ENCODE peak calls at places on chromosomes 5 and 9, in ten cellular contexts. One of them, this sample, is unnamed.

GRCh38 chr9:85743290-85744128 is 1.8 kb upstream of the AGTPBP1 start:
- DNase-seq in choroid plexus epithelial cell: peak
- DNase-seq in B cell: no peak
- DNase-seq in ovary: no peak
- DNase-seq in IMR-90: peak
- DNase-seq in progenitor cell of endocrine pancreas: no peak
- DNase-seq in GM12865: no peak
- DNase-seq in CD8-positive, alpha-beta T cell: peak
- DNase-seq in WTC11: no peak
- DNase-seq in pancreas: peak
- DNase-seq in this sample: peak

GRCh38 chr5:81207009-81207408 is 26.1 kb upstream of the CKMT2 start:
- DNase-seq in choroid plexus epithelial cell: peak
- DNase-seq in B cell: no peak
- DNase-seq in ovary: no peak
- DNase-seq in IMR-90: peak
- DNase-seq in progenitor cell of endocrine pancreas: no peak
- DNase-seq in GM12865: peak
- DNase-seq in CD8-positive, alpha-beta T cell: no peak
- DNase-seq in WTC11: peak
- DNase-seq in pancreas: no peak
- DNase-seq in this sample: peak

GRCh38 chr9:107283621-107284616 is 840 bp downstream of the RAD23B start:
- DNase-seq in choroid plexus epithelial cell: peak
- DNase-seq in B cell: peak
- DNase-seq in ovary: peak
- DNase-seq in IMR-90: peak
- DNase-seq in progenitor cell of endocrine pancreas: peak
- DNase-seq in GM12865: peak
- DNase-seq in CD8-positive, alpha-beta T cell: peak
- DNase-seq in WTC11: peak
- DNase-seq in pancreas: peak
- DNase-seq in this sample: peak

GRCh38 chr9:113416149-113416726 is 5.7 kb downstream of the C9orf43 start:
- DNase-seq in choroid plexus epithelial cell: no peak
- DNase-seq in B cell: peak
- DNase-seq in ovary: no peak
- DNase-seq in IMR-90: no peak
- DNase-seq in progenitor cell of endocrine pancreas: no peak
- DNase-seq in GM12865: peak
- DNase-seq in CD8-positive, alpha-beta T cell: no peak
- DNase-seq in WTC11: no peak
- DNase-seq in pancreas: no peak
- DNase-seq in this sample: no peak

GRCh38 chr5:90940227-90940995 is 381.8 kb downstream of the ADGRV1 start:
- DNase-seq in choroid plexus epithelial cell: peak
- DNase-seq in B cell: no peak
- DNase-seq in ovary: peak
- DNase-seq in IMR-90: peak
- DNase-seq in progenitor cell of endocrine pancreas: no peak
- DNase-seq in GM12865: peak
- DNase-seq in CD8-positive, alpha-beta T cell: peak
- DNase-seq in WTC11: peak
- DNase-seq in pancreas: no peak
- DNase-seq in this sample: peak

GRCh38 chr9:121026260-121026691 is 23.8 kb downstream of the C5 start:
- DNase-seq in choroid plexus epithelial cell: peak
- DNase-seq in B cell: no peak
- DNase-seq in ovary: no peak
- DNase-seq in IMR-90: no peak
- DNase-seq in progenitor cell of endocrine pancreas: no peak
- DNase-seq in GM12865: no peak
- DNase-seq in CD8-positive, alpha-beta T cell: no peak
- DNase-seq in WTC11: no peak
- DNase-seq in pancreas: no peak
- DNase-seq in this sample: no peak

GRCh38 chr5:103582364-103582763 is 19.8 kb upstream of the NUDT12 start:
- DNase-seq in choroid plexus epithelial cell: peak
- DNase-seq in B cell: no peak
- DNase-seq in ovary: no peak
- DNase-seq in IMR-90: peak
- DNase-seq in progenitor cell of endocrine pancreas: no peak
- DNase-seq in GM12865: peak
- DNase-seq in CD8-positive, alpha-beta T cell: no peak
- DNase-seq in WTC11: peak
- DNase-seq in pancreas: peak
- DNase-seq in this sample: peak

GRCh38 chr5:90264930-90265857 is 144.4 kb downstream of the CETN3 start:
- DNase-seq in choroid plexus epithelial cell: peak
- DNase-seq in B cell: peak
- DNase-seq in ovary: peak
- DNase-seq in IMR-90: peak
- DNase-seq in progenitor cell of endocrine pancreas: peak
- DNase-seq in GM12865: peak
- DNase-seq in CD8-positive, alpha-beta T cell: peak
- DNase-seq in WTC11: peak
- DNase-seq in pancreas: peak
- DNase-seq in this sample: peak

GRCh38 chr5:144267961-144268513 is 97.4 kb downstream of the KCTD16 start:
- DNase-seq in choroid plexus epithelial cell: no peak
- DNase-seq in B cell: no peak
- DNase-seq in ovary: no peak
- DNase-seq in IMR-90: no peak
- DNase-seq in progenitor cell of endocrine pancreas: no peak
- DNase-seq in GM12865: no peak
- DNase-seq in CD8-positive, alpha-beta T cell: no peak
- DNase-seq in WTC11: no peak
- DNase-seq in pancreas: no peak
- DNase-seq in this sample: no peak

GRCh38 chr5:97979740-97980139 is 793.7 kb upstream of the RGMB start:
- DNase-seq in choroid plexus epithelial cell: peak
- DNase-seq in B cell: no peak
- DNase-seq in ovary: no peak
- DNase-seq in IMR-90: peak
- DNase-seq in progenitor cell of endocrine pancreas: no peak
- DNase-seq in GM12865: no peak
- DNase-seq in CD8-positive, alpha-beta T cell: no peak
- DNase-seq in WTC11: no peak
- DNase-seq in pancreas: peak
- DNase-seq in this sample: no peak

DNA sequence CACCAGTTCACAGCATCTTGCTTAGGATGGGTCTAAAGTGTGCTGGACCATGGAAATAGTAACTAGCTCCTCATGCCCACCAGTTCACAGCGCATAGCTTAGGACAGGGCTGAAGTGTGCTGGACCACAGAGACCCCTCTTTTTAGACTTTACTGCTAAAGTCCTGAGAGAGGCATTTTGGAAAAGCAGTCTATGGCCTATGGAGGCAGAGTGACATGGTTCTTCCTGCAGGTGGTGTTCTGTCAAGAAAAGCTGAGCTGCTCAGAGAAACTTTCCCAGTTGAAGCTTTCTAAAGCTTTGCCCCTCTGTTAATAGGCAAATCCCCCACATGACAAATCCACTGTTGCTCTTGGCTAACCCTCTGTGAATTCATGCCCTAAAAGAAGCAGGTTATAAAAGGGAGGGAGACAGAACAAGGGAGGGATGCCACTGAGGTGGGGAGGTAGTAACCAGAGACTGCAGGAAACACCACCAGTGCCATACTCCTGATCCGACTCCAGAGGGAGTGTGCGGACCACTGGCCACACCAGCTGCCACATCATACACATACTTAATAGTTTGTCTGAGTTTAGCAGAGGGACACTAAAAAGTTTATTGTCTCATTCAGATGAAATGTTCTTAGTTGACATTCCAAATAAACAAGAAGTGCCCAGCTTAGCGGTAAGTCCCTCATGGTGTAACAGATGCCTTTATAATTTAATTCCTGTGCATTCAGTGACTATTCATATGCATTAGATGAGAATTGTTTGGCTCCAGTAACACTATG is 236.1 kb upstream of the NFIL3 start:
- DNase-seq in choroid plexus epithelial cell: peak
- DNase-seq in B cell: no peak
- DNase-seq in ovary: no peak
- DNase-seq in IMR-90: peak
- DNase-seq in progenitor cell of endocrine pancreas: no peak
- DNase-seq in GM12865: peak
- DNase-seq in CD8-positive, alpha-beta T cell: no peak
- DNase-seq in WTC11: peak
- DNase-seq in pancreas: no peak
- DNase-seq in this sample: peak
- TF ChIP-seq CTCF in choroid plexus epithelial cell: peak
- TF ChIP-seq CTCF in B cell: no peak
- TF ChIP-seq CTCF in ovary: peak
- TF ChIP-seq CTCF in IMR-90: peak
- TF ChIP-seq CTCF in progenitor cell of endocrine pancreas: peak
- TF ChIP-seq CTCF in GM12865: peak
- TF ChIP-seq CTCF in CD8-positive, alpha-beta T cell: no peak
- TF ChIP-seq CTCF in WTC11: no peak
- TF ChIP-seq CTCF in pancreas: no peak
- TF ChIP-seq CTCF in this sample: no peak

GRCh38 chr5:28766565-28767158 is 1728.3 kb upstream of the CDH9 start:
- DNase-seq in choroid plexus epithelial cell: peak
- DNase-seq in B cell: no peak
- DNase-seq in ovary: no peak
- DNase-seq in IMR-90: peak
- DNase-seq in progenitor cell of endocrine pancreas: no peak
- DNase-seq in GM12865: peak
- DNase-seq in CD8-positive, alpha-beta T cell: no peak
- DNase-seq in WTC11: no peak
- DNase-seq in pancreas: no peak
- DNase-seq in this sample: peak
- TF ChIP-seq CTCF in choroid plexus epithelial cell: peak
- TF ChIP-seq CTCF in B cell: no peak
- TF ChIP-seq CTCF in ovary: no peak
- TF ChIP-seq CTCF in IMR-90: peak
- TF ChIP-seq CTCF in progenitor cell of endocrine pancreas: peak
- TF ChIP-seq CTCF in GM12865: no peak
- TF ChIP-seq CTCF in CD8-positive, alpha-beta T cell: no peak
- TF ChIP-seq CTCF in WTC11: peak
- TF ChIP-seq CTCF in pancreas: no peak
- TF ChIP-seq CTCF in this sample: peak

GRCh38 chr9:35906923-35907699 is 1.1 kb downstream of the HRCT1 start:
- DNase-seq in choroid plexus epithelial cell: peak
- DNase-seq in B cell: no peak
- DNase-seq in ovary: peak
- DNase-seq in IMR-90: peak
- DNase-seq in progenitor cell of endocrine pancreas: no peak
- DNase-seq in GM12865: no peak
- DNase-seq in CD8-positive, alpha-beta T cell: no peak
- DNase-seq in WTC11: no peak
- DNase-seq in pancreas: peak
- DNase-seq in this sample: peak
- TF ChIP-seq CTCF in choroid plexus epithelial cell: no peak
- TF ChIP-seq CTCF in B cell: no peak
- TF ChIP-seq CTCF in ovary: no peak
- TF ChIP-seq CTCF in IMR-90: no peak
- TF ChIP-seq CTCF in progenitor cell of endocrine pancreas: no peak
- TF ChIP-seq CTCF in GM12865: no peak
- TF ChIP-seq CTCF in CD8-positive, alpha-beta T cell: no peak
- TF ChIP-seq CTCF in WTC11: no peak
- TF ChIP-seq CTCF in pancreas: no peak
- TF ChIP-seq CTCF in this sample: no peak

GRCh38 chr5:77321793-77322394 is 111.4 kb downstream of the PDE8B start:
- DNase-seq in choroid plexus epithelial cell: no peak
- DNase-seq in B cell: no peak
- DNase-seq in ovary: no peak
- DNase-seq in IMR-90: no peak
- DNase-seq in progenitor cell of endocrine pancreas: no peak
- DNase-seq in GM12865: no peak
- DNase-seq in CD8-positive, alpha-beta T cell: no peak
- DNase-seq in WTC11: no peak
- DNase-seq in pancreas: no peak
- DNase-seq in this sample: no peak
- TF ChIP-seq CTCF in choroid plexus epithelial cell: no peak
- TF ChIP-seq CTCF in B cell: no peak
- TF ChIP-seq CTCF in ovary: no peak
- TF ChIP-seq CTCF in IMR-90: no peak
- TF ChIP-seq CTCF in progenitor cell of endocrine pancreas: no peak
- TF ChIP-seq CTCF in GM12865: no peak
- TF ChIP-seq CTCF in CD8-positive, alpha-beta T cell: no peak
- TF ChIP-seq CTCF in WTC11: no peak
- TF ChIP-seq CTCF in pancreas: no peak
- TF ChIP-seq CTCF in this sample: no peak

GRCh38 chr9:90458485-90458884 is 184.1 kb downstream of the DIRAS2 start:
- DNase-seq in choroid plexus epithelial cell: no peak
- DNase-seq in B cell: no peak
- DNase-seq in ovary: no peak
- DNase-seq in IMR-90: no peak
- DNase-seq in progenitor cell of endocrine pancreas: peak
- DNase-seq in GM12865: no peak
- DNase-seq in CD8-positive, alpha-beta T cell: no peak
- DNase-seq in WTC11: peak
- DNase-seq in pancreas: peak
- DNase-seq in this sample: peak
- TF ChIP-seq CTCF in choroid plexus epithelial cell: peak
- TF ChIP-seq CTCF in B cell: no peak
- TF ChIP-seq CTCF in ovary: no peak
- TF ChIP-seq CTCF in IMR-90: no peak
- TF ChIP-seq CTCF in progenitor cell of endocrine pancreas: peak
- TF ChIP-seq CTCF in GM12865: no peak
- TF ChIP-seq CTCF in CD8-positive, alpha-beta T cell: no peak
- TF ChIP-seq CTCF in WTC11: no peak
- TF ChIP-seq CTCF in pancreas: peak
- TF ChIP-seq CTCF in this sample: no peak

GRCh38 chr9:117046666-117047327 is 359.7 kb downstream of the TRIM32 start:
- DNase-seq in choroid plexus epithelial cell: peak
- DNase-seq in B cell: no peak
- DNase-seq in ovary: no peak
- DNase-seq in IMR-90: no peak
- DNase-seq in progenitor cell of endocrine pancreas: no peak
- DNase-seq in GM12865: peak
- DNase-seq in CD8-positive, alpha-beta T cell: no peak
- DNase-seq in WTC11: no peak
- DNase-seq in pancreas: no peak
- DNase-seq in this sample: no peak
- TF ChIP-seq CTCF in choroid plexus epithelial cell: peak
- TF ChIP-seq CTCF in B cell: no peak
- TF ChIP-seq CTCF in ovary: no peak
- TF ChIP-seq CTCF in IMR-90: peak
- TF ChIP-seq CTCF in progenitor cell of endocrine pancreas: peak
- TF ChIP-seq CTCF in GM12865: peak
- TF ChIP-seq CTCF in CD8-positive, alpha-beta T cell: no peak
- TF ChIP-seq CTCF in WTC11: no peak
- TF ChIP-seq CTCF in pancreas: no peak
- TF ChIP-seq CTCF in this sample: peak

GRCh38 chr9:34048730-34049629 is at the start of gene UBAP2:
- DNase-seq in choroid plexus epithelial cell: peak
- DNase-seq in B cell: peak
- DNase-seq in ovary: peak
- DNase-seq in IMR-90: peak
- DNase-seq in progenitor cell of endocrine pancreas: peak
- DNase-seq in GM12865: peak
- DNase-seq in CD8-positive, alpha-beta T cell: peak
- DNase-seq in WTC11: peak
- DNase-seq in pancreas: peak
- DNase-seq in this sample: peak
- TF ChIP-seq CTCF in choroid plexus epithelial cell: no peak
- TF ChIP-seq CTCF in B cell: no peak
- TF ChIP-seq CTCF in ovary: peak
- TF ChIP-seq CTCF in IMR-90: peak
- TF ChIP-seq CTCF in progenitor cell of endocrine pancreas: no peak
- TF ChIP-seq CTCF in GM12865: no peak
- TF ChIP-seq CTCF in CD8-positive, alpha-beta T cell: no peak
- TF ChIP-seq CTCF in WTC11: no peak
- TF ChIP-seq CTCF in pancreas: no peak
- TF ChIP-seq CTCF in this sample: no peak

GRCh38 chr5:171927345-171927941 is 79.0 kb downstream of the FBXW11 start:
- DNase-seq in choroid plexus epithelial cell: peak
- DNase-seq in B cell: no peak
- DNase-seq in ovary: no peak
- DNase-seq in IMR-90: peak
- DNase-seq in progenitor cell of endocrine pancreas: no peak
- DNase-seq in GM12865: no peak
- DNase-seq in CD8-positive, alpha-beta T cell: no peak
- DNase-seq in WTC11: no peak
- DNase-seq in pancreas: no peak
- DNase-seq in this sample: no peak
- TF ChIP-seq CTCF in choroid plexus epithelial cell: peak
- TF ChIP-seq CTCF in B cell: peak
- TF ChIP-seq CTCF in ovary: no peak
- TF ChIP-seq CTCF in IMR-90: peak
- TF ChIP-seq CTCF in progenitor cell of endocrine pancreas: peak
- TF ChIP-seq CTCF in GM12865: no peak
- TF ChIP-seq CTCF in CD8-positive, alpha-beta T cell: peak
- TF ChIP-seq CTCF in WTC11: no peak
- TF ChIP-seq CTCF in pancreas: no peak
- TF ChIP-seq CTCF in this sample: peak